ENCODE peak calls at places on chromosomes 5 and 9, in seven cellular contexts. C is left lung, V is astrocyte of the cerebellum, M is HFFc6, W is A549, R is NCI-H2081, J is osteoblast. U is an unnamed sample.

GRCh38 chr5:80569086-80569960 is 757 bp downstream of the ANKRD34B start:
- DNase-seq in C (no peak), W (no peak), M (no peak), V (no peak), J (peak), R (no peak), U (no peak)

GRCh38 chr9:76911971-76912370 is 6.1 kb upstream of the PRUNE2 start:
- DNase-seq in V (no peak), M (no peak), C (no peak), J (no peak), W (no peak), R (peak), U (no peak)

GRCh38 chr5:10479226-10479721 is 37.6 kb downstream of the ROPN1L start:
- DNase-seq in M (peak), W (peak), R (peak), C (peak), V (peak), J (peak), U (peak)

GRCh38 chr5:135569755-135570452 is 8.9 kb downstream of the CXCL14 start:
- DNase-seq in V (no peak), M (peak), W (peak), C (no peak), R (peak), J (no peak), U (no peak)

GRCh38 chr5:64666058-64666457 is 24.2 kb upstream of the SHISAL2B start:
- DNase-seq in R (no peak), V (no peak), C (no peak), M (peak), W (peak), J (no peak), U (peak)

GRCh38 chr5:120096413-120096812 is 367.7 kb upstream of the PRR16 start:
- DNase-seq in M (peak), W (peak), R (no peak), J (no peak), C (no peak), V (peak), U (no peak)

GRCh38 chr9:95409650-95410426 is 92.3 kb upstream of the FANCC start:
- DNase-seq in V (peak), J (no peak), R (no peak), M (peak), C (no peak), W (peak), U (peak)

GRCh38 chr5:61916621-61917620 is 389.1 kb upstream of the KIF2A start:
- DNase-seq in V (no peak), R (no peak), M (no peak), J (no peak), W (peak), C (no peak), U (no peak)

GRCh38 chr5:179225387-179225786 is 119.9 kb downstream of the ADAMTS2 start:
- DNase-seq in W (no peak), V (no peak), C (peak), J (peak), M (no peak), R (no peak), U (no peak)

GRCh38 chr5:83433891-83434290 is 37.7 kb upstream of the VCAN start:
- DNase-seq in C (no peak), W (no peak), R (no peak), J (no peak), M (no peak), V (no peak), U (no peak)

GRCh38 chr9:134721344-134721743 is 79.7 kb downstream of the COL5A1 start:
- DNase-seq in J (no peak), W (no peak), M (no peak), R (no peak), V (no peak), C (no peak), U (no peak)

GRCh38 chr5:147568710-147569109 is 58.8 kb upstream of the DPYSL3 start:
- DNase-seq in R (no peak), M (no peak), V (no peak), J (no peak), W (no peak), C (no peak), U (no peak)

GRCh38 chr5:122091942-122092600 is 14.0 kb upstream of the LOX start:
- DNase-seq in W (peak), R (peak), V (peak), C (no peak), M (peak), J (no peak), U (no peak)

GRCh38 chr5:54727874-54728273 is 210.3 kb downstream of the SNX18 start:
- DNase-seq in J (no peak), V (no peak), R (no peak), M (no peak), W (no peak), C (no peak), U (no peak)

U was measured in non-pigmented ciliary epithelial cell.